ENCODE peak calls at places on chromosome 21, in eight cellular contexts. A is progenitor cell of endocrine pancreas, U is heart right ventricle, B is colonic mucosa, Q is RWPE1, E is omental fat pad, O is PC-3, R is neural crest cell. P is an unnamed sample.

GRCh38 chr21:33199516-33200217 is 30.1 kb upstream of the IFNAR2 start:
- DNase-seq in A (peak), U (peak), B (peak), Q (peak), E (peak), O (peak), R (peak), P (peak)

GRCh38 chr21:21200103-21200938 is 202.1 kb downstream of the NCAM2 start:
- DNase-seq in A (no peak), U (peak), B (peak), Q (peak), E (peak), O (peak), R (no peak), P (no peak)

GRCh38 chr21:33848252-33848953 is 67.2 kb downstream of the ATP5PO start:
- DNase-seq in A (no peak), U (no peak), B (peak), Q (peak), E (no peak), O (peak), R (no peak), P (no peak)

GRCh38 chr21:43361493-43362296 is 65.2 kb downstream of the SIK1 start:
- DNase-seq in A (no peak), U (peak), B (no peak), Q (peak), E (no peak), O (no peak), R (no peak), P (no peak)

GRCh38 chr21:26982767-26983166 is 15.9 kb upstream of the ADAMTS5 start:
- DNase-seq in A (no peak), U (no peak), B (no peak), Q (peak), E (no peak), O (peak), R (no peak), P (no peak)

GRCh38 chr21:28018741-28019669 is 973.7 kb downstream of the LTN1 start:
- DNase-seq in A (no peak), U (no peak), B (no peak), Q (no peak), E (no peak), O (peak), R (no peak), P (no peak)

GRCh38 chr21:14889080-14889805 is 175.6 kb downstream of the NRIP1 start:
- DNase-seq in A (no peak), U (no peak), B (peak), Q (no peak), E (no peak), O (peak), R (no peak), P (no peak)

GRCh38 chr21:34693192-34693810 is 24.5 kb downstream of the CLIC6 start:
- DNase-seq in A (no peak), U (peak), B (peak), Q (peak), E (no peak), O (peak), R (peak), P (no peak)

GRCh38 chr21:18517905-18518566 is 114.5 kb upstream of the TMPRSS15 start:
- DNase-seq in A (no peak), U (no peak), B (no peak), Q (no peak), E (no peak), O (no peak), R (no peak), P (no peak)

GRCh38 chr21:23541571-23541970 is 2065.7 kb downstream of the MRPL39 start:
- DNase-seq in A (no peak), U (no peak), B (no peak), Q (no peak), E (no peak), O (peak), R (no peak), P (no peak)

GRCh38 chr21:46397211-46397905 is 61.3 kb upstream of the DIP2A start:
- DNase-seq in A (no peak), U (no peak), B (no peak), Q (no peak), E (no peak), O (no peak), R (no peak), P (no peak)

GRCh38 chr21:41506526-41507520 is 1.1 kb downstream of the TMPRSS2 start:
- DNase-seq in A (peak), U (no peak), B (peak), Q (no peak), E (no peak), O (peak), R (peak), P (no peak)

GRCh38 chr21:14991957-14992356 is 72.8 kb downstream of the NRIP1 start:
- DNase-seq in A (no peak), U (no peak), B (no peak), Q (no peak), E (no peak), O (no peak), R (no peak), P (no peak)

GRCh38 chr21:19864456-19864855 is 1133.8 kb upstream of the NCAM2 start:
- DNase-seq in A (no peak), U (no peak), B (no peak), Q (no peak), E (no peak), O (no peak), R (no peak), P (no peak)

GRCh38 chr21:41961282-41961701 is 7.5 kb upstream of the C2CD2 start:
- DNase-seq in A (no peak), U (no peak), B (no peak), Q (no peak), E (no peak), O (peak), R (no peak), P (no peak)

GRCh38 chr21:38438476-38438893 is 59.8 kb downstream of the ERG start:
- DNase-seq in A (no peak), U (peak), B (no peak), Q (peak), E (peak), O (peak), R (no peak), P (peak)

GRCh38 chr21:35256468-35256988 is 207.4 kb upstream of the RUNX1 start:
- DNase-seq in A (no peak), U (peak), B (peak), Q (peak), E (peak), O (peak), R (peak), P (peak)

GRCh38 chr21:17003763-17004373 is 509.0 kb upstream of the CXADR start:
- DNase-seq in A (no peak), U (no peak), B (no peak), Q (no peak), E (no peak), O (no peak), R (no peak), P (no peak)

GRCh38 chr21:14942801-14943490 is 121.9 kb downstream of the NRIP1 start:
- DNase-seq in A (no peak), U (no peak), B (no peak), Q (no peak), E (no peak), O (no peak), R (no peak), P (no peak)

GRCh38 chr21:38533887-38534286 is 35.6 kb upstream of the ERG start:
- DNase-seq in A (no peak), U (no peak), B (no peak), Q (no peak), E (no peak), O (no peak), R (no peak), P (no peak)

GRCh38 chr21:33069994-33070811 is at the start of gene OLIG1:
- DNase-seq in A (peak), U (no peak), B (peak), Q (peak), E (no peak), O (peak), R (peak), P (peak)

GRCh38 chr21:41973861-41974751 is 20.3 kb upstream of the C2CD2 start:
- DNase-seq in A (no peak), U (peak), B (peak), Q (no peak), E (no peak), O (no peak), R (no peak), P (no peak)

GRCh38 chr21:39097335-39097861 is 85.9 kb downstream of the PSMG1 start:
- DNase-seq in A (no peak), U (peak), B (no peak), Q (no peak), E (no peak), O (no peak), R (no peak), P (no peak)

GRCh38 chr21:46404306-46404705 is 54.4 kb upstream of the DIP2A start:
- DNase-seq in A (no peak), U (no peak), B (no peak), Q (no peak), E (no peak), O (no peak), R (no peak), P (no peak)

GRCh38 chr21:34818663-34819158 is 149.9 kb downstream of the CLIC6 start:
- DNase-seq in A (no peak), U (no peak), B (peak), Q (no peak), E (no peak), O (no peak), R (no peak), P (no peak)

GRCh38 chr21:42654913-42655796 is 1.7 kb downstream of the PDE9A start:
- DNase-seq in A (no peak), U (no peak), B (peak), Q (no peak), E (no peak), O (no peak), R (no peak), P (no peak)

GRCh38 chr21:43578677-43579313 is 80.5 kb downstream of the HSF2BP start:
- DNase-seq in A (no peak), U (no peak), B (no peak), Q (no peak), E (no peak), O (no peak), R (no peak), P (no peak)

GRCh38 chr21:41686664-41687063 is 80.2 kb downstream of the RIPK4 start:
- DNase-seq in A (no peak), U (no peak), B (no peak), Q (no peak), E (no peak), O (no peak), R (no peak), P (no peak)

GRCh38 chr21:42850463-42850862 is 28.9 kb downstream of the WDR4 start:
- DNase-seq in A (no peak), U (no peak), B (no peak), Q (no peak), E (no peak), O (no peak), R (no peak), P (no peak)

DNA sequence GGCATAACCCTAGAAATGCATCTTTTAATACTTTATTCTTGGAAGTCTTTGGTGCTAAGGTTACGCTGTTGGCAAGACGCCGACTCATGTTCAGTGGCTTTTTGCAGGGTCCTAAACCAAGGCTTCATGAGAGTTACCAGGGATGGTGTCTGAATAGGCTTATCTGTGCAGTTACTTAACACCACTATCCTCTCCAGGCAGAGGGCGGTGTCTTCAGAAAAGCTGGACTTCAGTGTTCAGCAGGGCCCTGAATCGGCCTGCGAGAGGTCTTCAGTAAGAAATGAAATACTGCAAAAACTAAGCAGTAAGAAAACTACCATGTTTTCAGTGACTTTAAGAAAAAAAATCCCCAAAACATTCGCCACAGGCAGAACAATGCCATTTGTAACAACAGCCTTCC is 58.3 kb downstream of the SIM2 start:
- DNase-seq in A (no peak), U (no peak), B (no peak), Q (no peak), E (no peak), O (no peak), R (no peak), P (no peak)
- TF ChIP-seq CTCF in A (no peak), U (no peak), B (no peak), Q (no peak), E (no peak), O (no peak), R (no peak), P (no peak)

GRCh38 chr21:44888581-44889550 is 15.4 kb upstream of the PTTG1IP start:
- DNase-seq in A (no peak), U (no peak), B (no peak), Q (no peak), E (no peak), O (no peak), R (no peak), P (no peak)
- TF ChIP-seq CTCF in A (no peak), U (no peak), B (no peak), Q (no peak), E (no peak), O (peak), R (no peak), P (no peak)

DNA sequence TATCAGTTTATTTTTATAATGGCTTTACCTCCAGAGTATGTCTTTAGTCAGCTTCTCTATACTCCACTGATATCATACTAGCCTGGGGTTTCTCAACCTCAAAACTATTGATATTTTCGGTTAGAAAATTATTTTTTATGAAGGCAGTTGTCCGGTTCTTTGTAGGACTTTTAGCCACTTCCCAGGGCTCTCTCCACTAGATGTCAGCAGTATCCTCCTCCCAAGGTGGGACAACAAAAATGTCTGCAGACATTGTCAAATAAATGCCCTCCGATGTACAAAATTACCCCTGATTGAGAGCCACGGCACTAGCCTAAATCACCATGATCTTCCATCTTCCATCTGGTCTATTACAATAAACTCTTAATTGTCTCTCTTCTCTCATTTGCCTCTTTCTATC is 4.1 kb upstream of the GRIK1 start:
- DNase-seq in A (no peak), U (no peak), B (no peak), Q (no peak), E (no peak), O (peak), R (no peak), P (no peak)
- TF ChIP-seq CTCF in A (peak), U (no peak), B (no peak), Q (peak), E (no peak), O (peak), R (peak), P (no peak)

GRCh38 chr21:36584980-36585940 is 105.3 kb upstream of the CLDN14 start:
- DNase-seq in A (no peak), U (no peak), B (no peak), Q (no peak), E (no peak), O (peak), R (no peak), P (no peak)
- TF ChIP-seq CTCF in A (peak), U (no peak), B (no peak), Q (no peak), E (no peak), O (peak), R (no peak), P (no peak)

GRCh38 chr21:37220981-37221664 is 46.0 kb downstream of the VPS26C start:
- DNase-seq in A (peak), U (peak), B (peak), Q (peak), E (peak), O (peak), R (peak), P (peak)
- TF ChIP-seq CTCF in A (no peak), U (peak), B (no peak), Q (peak), E (no peak), O (peak), R (no peak), P (no peak)

P was measured in mesothelial cell of epicardium.